ENCODE peak calls at places on chromosomes 6 and 20, in five cellular contexts. C, H, L, Z and K are unnamed samples.

GRCh38 chr20:43915209-43916072 is 789 bp downstream of the TOX2 start:
- DNase-seq in Z (peak), H (peak), L (peak), C (peak), K (peak)

GRCh38 chr20:49354673-49355072 is 76.8 kb upstream of the ZNFX1 start:
- DNase-seq in L (no peak), Z (no peak), H (no peak), C (no peak), K (no peak)

GRCh38 chr6:20652691-20653479 is 118.6 kb downstream of the CDKAL1 start:
- DNase-seq in H (no peak), C (no peak), L (no peak), Z (no peak), K (no peak)

GRCh38 chr20:38825901-38826625 is 20.6 kb downstream of the PPP1R16B start:
- DNase-seq in Z (peak), C (no peak), L (no peak), H (no peak), K (peak)

GRCh38 chr6:37794825-37795224 is 24.7 kb upstream of the ZFAND3 start:
- DNase-seq in L (no peak), H (no peak), Z (no peak), C (no peak), K (no peak)

GRCh38 chr6:32332433-32332832 is 39.3 kb downstream of the TSBP1 start:
- DNase-seq in Z (no peak), H (no peak), L (no peak), C (no peak), K (no peak)

GRCh38 chr20:1281279-1282057 is 15.4 kb downstream of the SNPH start:
- DNase-seq in H (peak), L (no peak), C (no peak), Z (no peak), K (no peak)

GRCh38 chr20:56460459-56460858 is 8.0 kb upstream of the RTF2 start:
- DNase-seq in Z (no peak), L (no peak), C (peak), H (peak), K (no peak)